ENCODE peak calls at places on chromosomes 2 and 18, in five cellular contexts. C is heart left ventricle, M is stomach, O is body of pancreas, N is endothelial cell of umbilical vein. I is an unnamed sample.

GRCh38 chr2:111017909-111018308 is 102.8 kb upstream of the BCL2L11 start:
- DNase-seq in C (no peak), M (no peak), O (no peak), N (no peak), I (no peak)

GRCh38 chr18:75100832-75101630 is 107.9 kb downstream of the PTGR3 start:
- DNase-seq in C (no peak), M (peak; percentile 7), O (no peak), N (no peak), I (no peak)

GRCh38 chr2:36589230-36589630 is 8.7 kb downstream of the FEZ2 start:
- DNase-seq in C (no peak), M (no peak), O (no peak), N (no peak), I (no peak)

GRCh38 chr2:86372641-86373502 is 35.4 kb upstream of the REEP1 start:
- DNase-seq in C (no peak), M (peak; percentile 56), O (peak; percentile 56), N (peak; percentile 57), I (peak; percentile 73)

GRCh38 chr2:14355102-14355501 is 277.4 kb upstream of the LRATD1 start:
- DNase-seq in C (no peak), M (no peak), O (no peak), N (no peak), I (no peak)

GRCh38 chr2:69588945-69589344 is 54.6 kb downstream of the AAK1 start:
- DNase-seq in C (no peak), M (no peak), O (no peak), N (no peak), I (no peak)

GRCh38 chr18:36446059-36446458 is 148.5 kb downstream of the FHOD3 start:
- DNase-seq in C (no peak), M (no peak), O (no peak), N (no peak), I (no peak)

GRCh38 chr2:44290271-44290670 is 15.0 kb downstream of the SLC3A1 start:
- DNase-seq in C (no peak), M (no peak), O (no peak), N (no peak), I (no peak)

GRCh38 chr2:122531803-122532344 is 776.4 kb downstream of the TSN start:
- DNase-seq in C (no peak), M (no peak), O (no peak), N (no peak), I (no peak)

GRCh38 chr18:78683191-78684010 is 296.2 kb upstream of the SALL3 start:
- DNase-seq in C (no peak), M (peak; percentile 17), O (no peak), N (no peak), I (peak; percentile 60)

GRCh38 chr18:59699061-59699460 is 1.8 kb upstream of the CCBE1 start:
- DNase-seq in C (no peak), M (no peak), O (no peak), N (no peak), I (no peak)

GRCh38 chr2:7427293-7428060 is 510.3 kb downstream of the RNF144A start:
- DNase-seq in C (no peak), M (no peak), O (no peak), N (peak; percentile 54), I (no peak)

GRCh38 chr2:188181439-188181838 is 110.2 kb upstream of the GULP1 start:
- DNase-seq in C (no peak), M (no peak), O (no peak), N (no peak), I (no peak)

GRCh38 chr2:200987137-200987536 is 23.7 kb upstream of the ORC2 start:
- DNase-seq in C (no peak), M (no peak), O (no peak), N (no peak), I (no peak)

DNA sequence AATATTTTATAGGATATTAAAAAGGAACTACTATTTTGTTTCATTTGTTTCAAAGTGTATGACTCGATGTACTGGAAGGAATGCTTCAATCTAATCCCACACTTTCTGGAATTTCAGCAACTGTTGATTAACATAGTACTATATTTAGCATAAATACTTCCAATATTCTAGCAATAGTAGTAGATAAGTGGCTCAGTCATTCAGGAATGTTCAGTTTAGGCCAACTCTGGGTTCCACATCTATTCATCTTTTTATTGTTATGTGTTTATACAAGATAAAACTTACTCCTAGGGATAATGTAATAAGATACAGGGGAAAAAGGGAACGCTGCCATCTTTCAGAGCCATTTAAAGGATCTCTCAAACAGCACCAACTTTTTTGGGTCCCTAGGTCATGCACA is 22.3 kb upstream of the ORC2 start:
- DNase-seq in C (no peak), M (no peak), O (no peak), N (no peak), I (no peak)
- TF ChIP-seq POLR2A in C (no peak), M (no peak), O (no peak), N (no peak), I (no peak)

GRCh38 chr2:16072638-16073290 is 132.4 kb downstream of the MYCN start:
- DNase-seq in C (no peak), M (no peak), O (no peak), N (no peak), I (no peak)
- H3K9me3 ChIP-seq in C (no peaks in the 10 kb centered on the region), M (no peaks in the 10 kb centered on the region), O (no peaks in the 10 kb centered on the region), N (peaks cover 4% of the 10 kb centered on the region), I (no peaks in the 10 kb centered on the region)

GRCh38 chr2:230678018-230678417 is 34.6 kb upstream of the CAB39 start:
- DNase-seq in C (no peak), M (no peak), O (no peak), N (no peak), I (no peak)
- H3K27ac ChIP-seq in C (no peak overlapping the region), M (no peak overlapping the region), O (no peak overlapping the region), N (no peak overlapping the region), I (no peak overlapping the region)

GRCh38 chr2:231613655-231614558 is 21.2 kb downstream of the TEX44 start:
- DNase-seq in C (peak; percentile 93), M (peak; percentile 87), O (peak; percentile 80), N (peak; percentile 93), I (peak; percentile 97)
- TF ChIP-seq POLR2A in C (peak; percentile 65), M (no peak), O (peak; percentile 71), N (peak; percentile 29), I (peak; percentile 69)

GRCh38 chr2:105883911-105884694 is 139.4 kb downstream of the NCK2 start:
- DNase-seq in C (no peak), M (no peak), O (no peak), N (no peak), I (no peak)
- H3K9me3 ChIP-seq in C (peaks cover 3% of the 10 kb centered on the region), M (no peaks in the 10 kb centered on the region), O (no peaks in the 10 kb centered on the region), N (no peaks in the 10 kb centered on the region), I (no peaks in the 10 kb centered on the region)

DNA sequence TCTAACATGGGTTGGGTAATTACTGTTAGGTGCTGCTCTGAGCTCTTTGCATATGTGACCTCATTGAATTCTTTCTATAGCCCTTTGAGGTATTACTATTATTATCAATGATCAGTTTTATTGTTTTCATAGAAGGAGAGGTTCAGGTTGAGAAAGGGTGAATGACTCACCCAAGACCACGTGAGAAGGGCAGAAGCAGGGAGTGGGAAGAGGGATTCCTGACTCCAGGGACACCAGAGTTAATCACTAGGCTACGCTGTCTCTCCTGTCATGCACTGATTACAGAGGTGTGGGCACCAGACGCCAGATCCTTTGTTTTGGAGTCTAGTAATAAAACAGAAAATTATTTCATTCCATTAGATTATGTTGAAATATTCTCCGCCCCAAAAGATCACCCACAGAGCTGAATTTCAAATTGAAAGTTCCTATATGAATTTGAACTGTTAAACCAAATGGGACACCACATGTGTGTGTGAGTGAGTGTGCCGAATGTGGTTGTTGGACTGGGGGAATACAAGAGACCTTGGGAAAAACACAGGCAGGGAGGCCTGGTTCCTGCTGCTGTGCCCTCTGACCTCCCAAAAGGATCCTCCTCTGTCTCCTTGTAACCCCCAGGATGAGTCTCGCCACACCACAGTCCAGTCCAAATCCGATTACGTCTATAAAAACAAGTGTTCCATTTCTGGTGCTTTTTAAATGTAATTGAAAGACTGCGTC is 215.4 kb downstream of the ZNF521 start:
- DNase-seq in C (peak; percentile 21), M (no peak), O (no peak), N (peak; percentile 41), I (no peak)
- H3K27ac ChIP-seq in C (peak overlapping the region; percentile 62), M (no peak overlapping the region), O (no peak overlapping the region), N (no peak overlapping the region), I (no peak overlapping the region)

GRCh38 chr18:49071776-49072175 is 121.0 kb upstream of the SMAD7 start:
- DNase-seq in C (no peak), M (no peak), O (no peak), N (no peak), I (no peak)
- TF ChIP-seq POLR2A in C (no peak), M (no peak), O (no peak), N (no peak), I (no peak)

GRCh38 chr2:79547568-79547967 is 34.7 kb downstream of the CTNNA2 start:
- DNase-seq in C (no peak), M (no peak), O (no peak), N (no peak), I (no peak)
- H3K9me3 ChIP-seq in C (no peaks in the 10 kb centered on the region), M (no peaks in the 10 kb centered on the region), O (no peaks in the 10 kb centered on the region), N (peaks cover 10% of the 10 kb centered on the region), I (peaks cover 7% of the 10 kb centered on the region)

GRCh38 chr2:180291552-180292421 is 284.7 kb upstream of the CWC22 start:
- DNase-seq in C (no peak), M (no peak), O (no peak), N (no peak), I (no peak)
- H3K27ac ChIP-seq in C (no peak overlapping the region), M (no peak overlapping the region), O (no peak overlapping the region), N (no peak overlapping the region), I (no peak overlapping the region)

GRCh38 chr2:173964565-173965371 is 405 bp downstream of the SP3 start:
- DNase-seq in C (peak; percentile 92), M (peak; percentile 85), O (peak; percentile 89), N (peak; percentile 80), I (peak; percentile 97)
- TF ChIP-seq POLR2A in C (no peak), M (no peak), O (peak; percentile 81), N (peak; percentile 65), I (peak; percentile 64)